ENCODE peak calls at places on chromosomes 12 and 14, in five cellular contexts. R, H, M, I and Q are unnamed samples.

GRCh38 chr12:92036771-92037453 is 108.7 kb downstream of the BTG1 start:
- DNase-seq in R (no peak), H (no peak), M (no peak), I (no peak), Q (no peak)

GRCh38 chr12:77339610-77340009 is 274.2 kb upstream of the E2F7 start:
- DNase-seq in R (no peak), H (no peak), M (no peak), I (no peak), Q (no peak)

GRCh38 chr12:24198936-24199644 is 249.6 kb upstream of the SOX5 start:
- DNase-seq in R (no peak), H (no peak), M (no peak), I (no peak), Q (no peak)

GRCh38 chr12:85951823-85952222 is 77.7 kb downstream of the NTS start:
- DNase-seq in R (no peak), H (no peak), M (no peak), I (no peak), Q (no peak)

GRCh38 chr12:53171725-53172329 is 8.7 kb upstream of the ZNF740 start:
- DNase-seq in R (no peak), H (no peak), M (no peak), I (no peak), Q (no peak)

GRCh38 chr14:72256055-72256454 is 323.8 kb downstream of the RGS6 start:
- DNase-seq in R (no peak), H (no peak), M (no peak), I (no peak), Q (no peak)

GRCh38 chr12:219891-220352 is 6.0 kb upstream of the SLC6A12 start:
- DNase-seq in R (no peak), H (no peak), M (peak), I (peak), Q (no peak)

GRCh38 chr12:106743270-106743988 is 31.1 kb upstream of the RIC8B start:
- DNase-seq in R (no peak), H (no peak), M (no peak), I (no peak), Q (no peak)

GRCh38 chr14:101824339-101824727 is 62.8 kb downstream of the PPP2R5C start:
- DNase-seq in R (no peak), H (no peak), M (no peak), I (no peak), Q (no peak)

GRCh38 chr14:71626281-71626835 is 305.9 kb upstream of the RGS6 start:
- DNase-seq in R (no peak), H (no peak), M (no peak), I (no peak), Q (no peak)

GRCh38 chr12:75975692-75976091 is 55.9 kb downstream of the PHLDA1 start:
- DNase-seq in R (no peak), H (no peak), M (no peak), I (no peak), Q (no peak)

GRCh38 chr12:6606331-6607131 is 648 bp downstream of the CHD4 start:
- DNase-seq in R (peak), H (peak), M (no peak), I (peak), Q (peak)

GRCh38 chr12:95212576-95212975 is 4.7 kb downstream of the FGD6 start:
- DNase-seq in R (no peak), H (no peak), M (no peak), I (no peak), Q (no peak)

GRCh38 chr12:6934110-6934509 is 6.4 kb downstream of the ATN1 start:
- DNase-seq in R (no peak), H (no peak), M (no peak), I (no peak), Q (no peak)

GRCh38 chr12:100743060-100743459 is 51.5 kb upstream of the ANO4 start:
- DNase-seq in R (no peak), H (no peak), M (no peak), I (no peak), Q (no peak)

GRCh38 chr14:75519826-75520692 is 2.2 kb upstream of the BATF start:
- DNase-seq in R (no peak), H (no peak), M (no peak), I (no peak), Q (no peak)

GRCh38 chr12:32108829-32109228 is 2.2 kb downstream of the BICD1 start:
- DNase-seq in R (no peak), H (no peak), M (no peak), I (no peak), Q (no peak)

GRCh38 chr14:30998100-30998706 is 27.2 kb upstream of the AP4S1 start:
- DNase-seq in R (no peak), H (no peak), M (no peak), I (no peak), Q (no peak)

GRCh38 chr14:52325632-52326031 is 11.5 kb downstream of the PTGER2 start:
- DNase-seq in R (no peak), H (no peak), M (no peak), I (no peak), Q (no peak)

GRCh38 chr12:11812558-11813421 is 163.3 kb downstream of the ETV6 start:
- DNase-seq in R (peak), H (no peak), M (peak), I (no peak), Q (no peak)

GRCh38 chr12:102216086-102216691 is 18.6 kb upstream of the PMCH start:
- DNase-seq in R (no peak), H (no peak), M (no peak), I (no peak), Q (no peak)

GRCh38 chr12:46787496-46788055 is 38.2 kb downstream of the SLC38A4 start:
- DNase-seq in R (no peak), H (no peak), M (no peak), I (no peak), Q (no peak)